ENCODE peak calls at places on chromosome 3, in six cellular contexts. S, K, J, V, X and W are unnamed samples.

GRCh38 chr3:187215460-187215859 is 18.2 kb downstream of the RTP1 start:
- DNase-seq in X (no peak), K (no peak), J (no peak), V (no peak), S (no peak), W (no peak)

GRCh38 chr3:135981701-135982403 is 16.3 kb downstream of the PPP2R3A start:
- DNase-seq in K (no peak), J (no peak), V (no peak), X (no peak), S (no peak), W (no peak)

GRCh38 chr3:150733373-150733935 is 29.5 kb downstream of the SIAH2 start:
- DNase-seq in K (no peak), J (no peak), S (peak; percentile 88), X (no peak), V (peak; percentile 61), W (peak; percentile 52)

GRCh38 chr3:11307830-11308432 is 35.7 kb downstream of the ATG7 start:
- DNase-seq in S (no peak), K (no peak), J (no peak), V (no peak), X (no peak), W (no peak)

GRCh38 chr3:149576071-149576564 is 81.7 kb downstream of the WWTR1 start:
- DNase-seq in S (peak; percentile 16), X (no peak), K (peak; percentile 89), V (peak; percentile 51), J (peak; percentile 99), W (peak; percentile 22)

GRCh38 chr3:50830451-50830850 is 155.7 kb downstream of the DOCK3 start:
- DNase-seq in J (no peak), K (no peak), V (no peak), X (no peak), S (no peak), W (no peak)

GRCh38 chr3:12882336-12883310 is 41.3 kb upstream of the RPL32 start:
- DNase-seq in J (no peak), V (no peak), S (no peak), K (no peak), X (no peak), W (no peak)

GRCh38 chr3:23405081-23405480 is 202.0 kb downstream of the UBE2E2 start:
- DNase-seq in K (no peak), X (no peak), V (no peak), S (no peak), J (no peak), W (no peak)

GRCh38 chr3:51373658-51374421 is 11.3 kb upstream of the MANF start:
- DNase-seq in K (no peak), S (no peak), X (no peak), V (no peak), J (no peak), W (no peak)

GRCh38 chr3:174439621-174440349 is 419.3 kb upstream of the NAALADL2 start:
- DNase-seq in K (peak; percentile 58), S (no peak), X (no peak), J (peak; percentile 84), V (peak; percentile 5), W (peak; percentile 76)

GRCh38 chr3:122258757-122259371 is 66.2 kb upstream of the CSTA start:
- DNase-seq in S (peak; percentile 9), X (peak; percentile 83), K (peak; percentile 61), J (peak; percentile 54), V (peak; percentile 48), W (peak; percentile 83)

GRCh38 chr3:71724584-71725278 is 471 bp downstream of the EIF4E3 start:
- DNase-seq in J (no peak), V (no peak), S (no peak), X (no peak), K (peak; percentile 9), W (peak; percentile 61)

GRCh38 chr3:175988401-175988800 is 1129.3 kb downstream of the NAALADL2 start:
- DNase-seq in S (no peak), J (no peak), X (no peak), K (no peak), V (no peak), W (no peak)

GRCh38 chr3:53711387-53711786 is 134.8 kb downstream of the CHDH start:
- DNase-seq in K (no peak), X (no peak), S (no peak), V (no peak), J (no peak), W (no peak)

GRCh38 chr3:169769287-169770181 is at the start of gene ACTRT3:
- DNase-seq in K (peak; percentile 73), J (peak; percentile 69), X (no peak), S (no peak), V (peak; percentile 39), W (peak; percentile 11)

GRCh38 chr3:172320468-172320867 is 127.8 kb downstream of the GHSR start:
- DNase-seq in S (no peak), X (no peak), V (no peak), K (no peak), J (no peak), W (no peak)

GRCh38 chr3:41418961-41419691 is 219.8 kb downstream of the CTNNB1 start:
- DNase-seq in S (no peak), V (peak; percentile 15), X (no peak), K (peak; percentile 45), J (no peak), W (peak; percentile 1)

GRCh38 chr3:161070252-161070930 is 34.8 kb downstream of the B3GALNT1 start:
- DNase-seq in K (no peak), X (no peak), V (no peak), J (no peak), S (no peak), W (no peak)

GRCh38 chr3:109188726-109189125 is 52.2 kb downstream of the C3orf85 start:
- DNase-seq in V (no peak), S (no peak), X (no peak), J (no peak), K (no peak), W (no peak)

GRCh38 chr3:152071924-152072323 is 196.8 kb upstream of the MBNL1 start:
- DNase-seq in V (peak; percentile 19), S (no peak), X (no peak), J (peak; percentile 50), K (peak; percentile 30), W (peak; percentile 28)

GRCh38 chr3:78148986-78149717 is 1109.3 kb downstream of the ROBO2 start:
- DNase-seq in X (no peak), V (no peak), J (no peak), K (no peak), S (no peak), W (no peak)

GRCh38 chr3:16402451-16402850 is 111.0 kb downstream of the RFTN1 start:
- DNase-seq in J (no peak), V (no peak), X (no peak), S (no peak), K (no peak), W (no peak)

GRCh38 chr3:113516115-113516505 is 1.2 kb upstream of the SPICE1 start:
- DNase-seq in K (peak; percentile 72), J (peak; percentile 33), V (peak; percentile 44), X (no peak), S (no peak), W (peak; percentile 48)

GRCh38 chr3:52130966-52131637 is 23.1 kb downstream of the POC1A start:
- DNase-seq in K (no peak), V (no peak), S (no peak), X (no peak), J (no peak), W (no peak)

GRCh38 chr3:195698325-195699147 is 22.2 kb upstream of the MUC20 start:
- DNase-seq in S (no peak), J (no peak), K (no peak), X (no peak), V (no peak), W (no peak)

GRCh38 chr3:65996605-65997004 is 42.1 kb downstream of the MAGI1 start:
- DNase-seq in J (no peak), X (no peak), S (no peak), K (no peak), V (no peak), W (no peak)
- TF ChIP-seq MYC in J (no peak), X (no peak), S (no peak), K (no peak), V (no peak), W (no peak)

GRCh38 chr3:98171066-98171465 is 4.6 kb downstream of the OR5H15 start:
- DNase-seq in V (no peak), X (no peak), J (no peak), K (no peak), S (no peak), W (no peak)
- TF ChIP-seq POLR2A in V (no peak), X (no peak), J (no peak), K (no peak), S (no peak), W (no peak)

GRCh38 chr3:24529210-24529609 is 34.6 kb upstream of the THRB start:
- DNase-seq in X (no peak), V (no peak), K (no peak), J (no peak), S (no peak), W (no peak)
- H3K4me3 ChIP-seq in X (no peak overlapping the region), V (no peak overlapping the region), K (no peak overlapping the region), J (no peak overlapping the region), S (no peak overlapping the region), W (no peak overlapping the region)

GRCh38 chr3:32782417-32782816 is 35.4 kb upstream of the TRIM71 start:
- DNase-seq in S (no peak), K (no peak), X (no peak), V (no peak), J (no peak), W (peak; percentile 45)

GRCh38 chr3:32778389-32778788 is 39.4 kb upstream of the TRIM71 start:
- DNase-seq in X (no peak), V (peak; percentile 53), S (no peak), K (no peak), J (no peak), W (peak; percentile 57)

GRCh38 chr3:32780071-32780734 is 37.6 kb upstream of the TRIM71 start:
- DNase-seq in J (no peak), V (peak; percentile 79), X (no peak), S (no peak), K (no peak), W (no peak)

GRCh38 chr3:32781211-32781968 is 36.4 kb upstream of the TRIM71 start:
- DNase-seq in K (peak; percentile 89), J (peak; percentile 80), V (peak; percentile 83), S (peak; percentile 90), X (peak; percentile 26), W (peak; percentile 93)

DNA sequence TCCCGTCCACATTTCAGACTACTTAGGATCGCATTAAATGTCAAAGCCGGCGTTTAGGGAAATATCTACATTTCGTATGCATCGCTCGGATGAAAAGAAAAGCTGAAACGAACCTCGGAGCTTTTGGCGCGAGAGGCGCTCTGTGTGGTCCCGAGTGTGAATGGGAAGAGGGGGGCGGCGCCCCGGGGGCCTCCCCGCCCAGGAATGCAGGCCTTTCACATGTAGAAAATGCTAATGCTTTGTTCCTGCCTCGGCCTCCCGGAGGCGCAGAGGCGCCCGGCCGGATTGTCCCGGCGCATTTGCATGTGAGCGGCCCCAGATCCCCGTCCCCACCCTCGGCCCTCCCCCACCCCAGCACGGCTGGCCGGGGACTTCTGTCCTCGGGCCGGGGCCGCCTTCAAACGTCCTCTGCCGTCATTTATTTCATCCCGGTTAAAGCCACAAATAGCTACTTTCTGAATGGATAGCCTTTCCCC is 37.0 kb upstream of the TRIM71 start:
- DNase-seq in K (peak; percentile 65), V (peak; percentile 85), X (no peak), S (peak; percentile 83), J (no peak), W (peak; percentile 73)
- TF ChIP-seq MYC in K (no peak), V (peak; percentile 7), X (no peak), S (peak; percentile 22), J (no peak), W (no peak)